ENCODE peak calls at places on chromosome 19, in ten cellular contexts. V, Z, U, I, T, F, W, R, N and M are unnamed samples.

GRCh38 chr19:7397687-7398086 is 49.0 kb downstream of the ARHGEF18 start:
- DNase-seq in V (no peak), Z (no peak), U (no peak), I (no peak), T (no peak), F (no peak), W (no peak), R (no peak), N (peak; percentile 56), M (no peak)

GRCh38 chr19:16293133-16294085 is 31.2 kb upstream of the KLF2 start:
- DNase-seq in V (peak; percentile 66), Z (peak; percentile 66), U (peak; percentile 41), I (no peak), T (no peak), F (no peak), W (peak; percentile 87), R (no peak), N (no peak), M (peak; percentile 61)

GRCh38 chr19:38252385-38252784 is 3.8 kb downstream of the PPP1R14A start:
- DNase-seq in V (no peak), Z (no peak), U (no peak), I (no peak), T (no peak), F (no peak), W (no peak), R (no peak), N (no peak), M (no peak)

GRCh38 chr19:33426621-33427475 is 53.3 kb downstream of the CEBPG start:
- DNase-seq in V (no peak), Z (no peak), U (no peak), I (no peak), T (peak; percentile 51), F (no peak), W (no peak), R (no peak), N (no peak), M (no peak)

GRCh38 chr19:52741951-52742485 is 7.2 kb upstream of the ZNF611 start:
- DNase-seq in V (no peak), Z (no peak), U (no peak), I (no peak), T (no peak), F (no peak), W (no peak), R (no peak), N (no peak), M (no peak)

GRCh38 chr19:4456843-4457653 is 546 bp downstream of the UBXN6 start:
- DNase-seq in V (peak; percentile 41), Z (peak; percentile 47), U (peak; percentile 90), I (no peak), T (peak; percentile 79), F (no peak), W (no peak), R (peak; percentile 75), N (no peak), M (no peak)

GRCh38 chr19:31348416-31349159 is 648 bp downstream of the TSHZ3 start:
- DNase-seq in V (no peak), Z (no peak), U (no peak), I (no peak), T (no peak), F (no peak), W (no peak), R (no peak), N (no peak), M (no peak)

GRCh38 chr19:46133101-46133627 is 8.7 kb upstream of the IGFL3 start:
- DNase-seq in V (no peak), Z (no peak), U (no peak), I (no peak), T (no peak), F (peak; percentile 73), W (no peak), R (no peak), N (peak; percentile 78), M (no peak)

GRCh38 chr19:16315825-16316505 is 8.7 kb upstream of the KLF2 start:
- DNase-seq in V (no peak), Z (peak; percentile 45), U (peak; percentile 79), I (no peak), T (no peak), F (no peak), W (no peak), R (no peak), N (no peak), M (no peak)

DNA sequence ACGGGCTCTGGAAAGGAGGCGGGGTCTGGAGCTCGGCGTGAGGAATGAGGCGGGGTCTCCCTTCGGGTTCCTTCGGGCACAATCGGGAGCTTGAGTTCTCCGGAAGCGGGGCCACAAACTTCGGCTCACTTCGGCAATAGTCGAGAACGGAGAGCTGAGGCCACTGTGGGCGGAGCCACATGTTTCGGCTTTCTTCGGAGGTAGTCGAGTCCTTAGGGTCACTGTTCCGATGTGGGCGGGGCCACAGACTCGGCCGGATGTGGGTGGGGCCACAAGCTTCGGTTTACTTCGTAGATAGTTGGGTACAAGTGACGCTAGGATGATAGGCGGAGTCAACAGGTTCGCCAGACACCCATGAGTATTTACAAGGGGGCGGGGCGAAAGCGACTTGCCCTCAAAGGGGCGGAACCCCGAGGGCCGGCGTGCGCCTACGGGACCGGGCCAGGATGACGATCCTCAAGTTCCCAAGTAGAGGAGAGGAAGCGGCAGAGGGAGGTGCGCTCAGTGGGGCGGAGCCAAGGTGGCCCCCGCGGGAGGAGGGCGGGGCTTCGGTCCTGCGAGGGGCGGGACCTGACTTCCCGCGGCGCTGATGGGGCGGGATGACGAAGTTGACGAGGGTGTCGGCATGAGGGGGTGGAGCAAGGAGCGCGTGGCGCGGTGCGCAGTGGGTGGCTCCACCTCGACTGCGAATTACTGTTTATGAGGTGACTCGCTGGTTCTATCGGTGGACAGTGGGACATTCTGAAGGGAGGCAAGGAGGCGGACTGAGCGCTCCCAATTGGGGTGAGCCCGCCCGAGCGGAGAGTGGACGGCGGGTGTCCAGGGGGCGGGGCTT is 505 bp upstream of the MBOAT7 start:
- DNase-seq in V (peak; percentile 100), Z (peak; percentile 100), U (peak; percentile 87), I (peak; percentile 100), T (peak; percentile 100), F (peak; percentile 100), W (peak; percentile 100), R (peak; percentile 70), N (peak; percentile 100), M (peak; percentile 100)
- TF ChIP-seq POLR2AphosphoS5 in V (peak; percentile 44), Z (peak; percentile 90), U (peak; percentile 39), I (peak; percentile 88), T (peak; percentile 94), F (peak; percentile 54), W (peak; percentile 75), R (peak; percentile 84), N (peak; percentile 75), M (peak; percentile 96)

GRCh38 chr19:10222201-10222890 is 8.8 kb downstream of the S1PR2 start:
- DNase-seq in V (no peak), Z (no peak), U (no peak), I (no peak), T (no peak), F (no peak), W (no peak), R (no peak), N (no peak), M (no peak)

GRCh38 chr19:10219678-10220077 is 11.5 kb downstream of the S1PR2 start:
- DNase-seq in V (no peak), Z (no peak), U (peak; percentile 44), I (no peak), T (no peak), F (no peak), W (no peak), R (no peak), N (peak; percentile 79), M (no peak)

GRCh38 chr19:10220695-10221094 is 10.4 kb downstream of the S1PR2 start:
- DNase-seq in V (no peak), Z (no peak), U (no peak), I (no peak), T (no peak), F (no peak), W (no peak), R (no peak), N (no peak), M (no peak)

GRCh38 chr19:10214784-10215183 is 16.3 kb downstream of the S1PR2 start:
- DNase-seq in V (no peak), Z (no peak), U (no peak), I (no peak), T (no peak), F (no peak), W (no peak), R (no peak), N (no peak), M (no peak)

GRCh38 chr19:10217085-10217484 is 14.0 kb downstream of the S1PR2 start:
- DNase-seq in V (no peak), Z (no peak), U (no peak), I (no peak), T (no peak), F (no peak), W (no peak), R (no peak), N (no peak), M (no peak)
- TF ChIP-seq POLR2A in V (no peak), Z (no peak), U (no peak), I (no peak), T (no peak), F (no peak), W (no peak), R (no peak), N (no peak), M (no peak)

GRCh38 chr19:12954150-12954962 is 2.7 kb downstream of the GADD45GIP1 start:
- DNase-seq in V (no peak), Z (no peak), U (no peak), I (no peak), T (no peak), F (no peak), W (no peak), R (no peak), N (no peak), M (no peak)
- TF ChIP-seq POLR2AphosphoS5 in V (no peak), Z (no peak), U (no peak), I (no peak), T (peak; percentile 65), F (no peak), W (no peak), R (no peak), N (peak; percentile 6), M (no peak)

GRCh38 chr19:48480476-48481190 is 11.5 kb downstream of the CYTH2 start:
- DNase-seq in V (no peak), Z (peak; percentile 55), U (no peak), I (no peak), T (peak; percentile 91), F (no peak), W (no peak), R (no peak), N (no peak), M (no peak)
- TF ChIP-seq POLR2A in V (no peak), Z (peak; percentile 37), U (no peak), I (no peak), T (no peak), F (no peak), W (no peak), R (no peak), N (no peak), M (no peak)

GRCh38 chr19:19627716-19628498 is at the start of gene LPAR2:
- DNase-seq in V (peak; percentile 87), Z (peak; percentile 82), U (no peak), I (no peak), T (peak; percentile 94), F (peak; percentile 24), W (no peak), R (peak; percentile 97), N (no peak), M (peak; percentile 50)
- TF ChIP-seq POLR2AphosphoS5 in V (no peak), Z (peak; percentile 44), U (no peak), I (no peak), T (peak; percentile 81), F (peak; percentile 73), W (no peak), R (peak; percentile 20), N (no peak), M (no peak)